ENCODE peak calls at places on chromosome 7, in nine cellular contexts. One of them, this sample, is unnamed.

GRCh38 chr7:78020131-78020873 is 221.7 kb downstream of the PHTF2 start:
- DNase-seq in NCI-H774: peak
- DNase-seq in neural progenitor cell: peak
- DNase-seq in HT1080: peak
- DNase-seq in tibial artery: peak
- DNase-seq in nephron progenitor cell: peak
- DNase-seq in NCI-H2171 treated with DMSO at 0.1 percent for 48 hours: peak
- DNase-seq in HEK293T: peak
- DNase-seq in progenitor cell of endocrine pancreas: no peak
- DNase-seq in this sample: peak

GRCh38 chr7:158431941-158432347 is 155.7 kb downstream of the PTPRN2 start:
- DNase-seq in NCI-H774: peak
- DNase-seq in neural progenitor cell: no peak
- DNase-seq in HT1080: peak
- DNase-seq in tibial artery: peak
- DNase-seq in nephron progenitor cell: no peak
- DNase-seq in NCI-H2171 treated with DMSO at 0.1 percent for 48 hours: no peak
- DNase-seq in HEK293T: no peak
- DNase-seq in progenitor cell of endocrine pancreas: no peak
- DNase-seq in this sample: peak

GRCh38 chr7:157524731-157525130 is 187.9 kb downstream of the DNAJB6 start:
- DNase-seq in NCI-H774: no peak
- DNase-seq in neural progenitor cell: no peak
- DNase-seq in HT1080: no peak
- DNase-seq in tibial artery: no peak
- DNase-seq in nephron progenitor cell: no peak
- DNase-seq in NCI-H2171 treated with DMSO at 0.1 percent for 48 hours: no peak
- DNase-seq in HEK293T: no peak
- DNase-seq in progenitor cell of endocrine pancreas: no peak
- DNase-seq in this sample: no peak

GRCh38 chr7:80095545-80095944 is 39.1 kb upstream of the GNAI1 start:
- DNase-seq in NCI-H774: no peak
- DNase-seq in neural progenitor cell: no peak
- DNase-seq in HT1080: no peak
- DNase-seq in tibial artery: no peak
- DNase-seq in nephron progenitor cell: no peak
- DNase-seq in NCI-H2171 treated with DMSO at 0.1 percent for 48 hours: peak
- DNase-seq in HEK293T: no peak
- DNase-seq in progenitor cell of endocrine pancreas: no peak
- DNase-seq in this sample: peak

GRCh38 chr7:1288996-1289551 is 56.4 kb downstream of the UNCX start:
- DNase-seq in NCI-H774: no peak
- DNase-seq in neural progenitor cell: no peak
- DNase-seq in HT1080: no peak
- DNase-seq in tibial artery: no peak
- DNase-seq in nephron progenitor cell: no peak
- DNase-seq in NCI-H2171 treated with DMSO at 0.1 percent for 48 hours: no peak
- DNase-seq in HEK293T: no peak
- DNase-seq in progenitor cell of endocrine pancreas: no peak
- DNase-seq in this sample: no peak

GRCh38 chr7:138188290-138188858 is 112.1 kb downstream of the AKR1D1 start:
- DNase-seq in NCI-H774: no peak
- DNase-seq in neural progenitor cell: no peak
- DNase-seq in HT1080: no peak
- DNase-seq in tibial artery: no peak
- DNase-seq in nephron progenitor cell: no peak
- DNase-seq in NCI-H2171 treated with DMSO at 0.1 percent for 48 hours: no peak
- DNase-seq in HEK293T: no peak
- DNase-seq in progenitor cell of endocrine pancreas: no peak
- DNase-seq in this sample: no peak

GRCh38 chr7:4730276-4730675 is 45.1 kb upstream of the AP5Z1 start:
- DNase-seq in NCI-H774: no peak
- DNase-seq in neural progenitor cell: no peak
- DNase-seq in HT1080: no peak
- DNase-seq in tibial artery: no peak
- DNase-seq in nephron progenitor cell: no peak
- DNase-seq in NCI-H2171 treated with DMSO at 0.1 percent for 48 hours: no peak
- DNase-seq in HEK293T: no peak
- DNase-seq in progenitor cell of endocrine pancreas: no peak
- DNase-seq in this sample: no peak

GRCh38 chr7:30979027-30979426 is 15.3 kb downstream of the GHRHR start:
- DNase-seq in NCI-H774: no peak
- DNase-seq in neural progenitor cell: no peak
- DNase-seq in HT1080: no peak
- DNase-seq in tibial artery: no peak
- DNase-seq in nephron progenitor cell: no peak
- DNase-seq in NCI-H2171 treated with DMSO at 0.1 percent for 48 hours: no peak
- DNase-seq in HEK293T: no peak
- DNase-seq in progenitor cell of endocrine pancreas: no peak
- DNase-seq in this sample: no peak

GRCh38 chr7:30225863-30226361 is 58.5 kb upstream of the ZNRF2 start:
- DNase-seq in NCI-H774: peak
- DNase-seq in neural progenitor cell: no peak
- DNase-seq in HT1080: peak
- DNase-seq in tibial artery: peak
- DNase-seq in nephron progenitor cell: no peak
- DNase-seq in NCI-H2171 treated with DMSO at 0.1 percent for 48 hours: peak
- DNase-seq in HEK293T: no peak
- DNase-seq in progenitor cell of endocrine pancreas: no peak
- DNase-seq in this sample: no peak

GRCh38 chr7:132858760-132859159 is 223.1 kb downstream of the CHCHD3 start:
- DNase-seq in NCI-H774: no peak
- DNase-seq in neural progenitor cell: no peak
- DNase-seq in HT1080: no peak
- DNase-seq in tibial artery: no peak
- DNase-seq in nephron progenitor cell: no peak
- DNase-seq in NCI-H2171 treated with DMSO at 0.1 percent for 48 hours: no peak
- DNase-seq in HEK293T: no peak
- DNase-seq in progenitor cell of endocrine pancreas: no peak
- DNase-seq in this sample: no peak

This sample was measured in NCI-H460.